ENCODE peak calls at places on chromosomes 12 and 14, in five cellular contexts. Y, G, P, O and D are unnamed samples.

GRCh38 chr14:42214981-42215491 is 608.4 kb downstream of the LRFN5 start:
- DNase-seq in P (no peak), O (no peak), G (peak), Y (no peak), D (no peak)

GRCh38 chr14:103696027-103696402 is 19.2 kb downstream of the XRCC3 start:
- DNase-seq in P (no peak), G (no peak), O (no peak), Y (no peak), D (no peak)

GRCh38 chr12:95815635-95816212 is 25.2 kb upstream of the NTN4 start:
- DNase-seq in Y (no peak), O (no peak), P (no peak), G (peak), D (no peak)

GRCh38 chr12:39553476-39553875 is 66.1 kb downstream of the ABCD2 start:
- DNase-seq in Y (no peak), O (no peak), P (no peak), G (peak), D (no peak)

GRCh38 chr14:100534528-100535286 is 52.5 kb downstream of the BEGAIN start:
- DNase-seq in O (no peak), P (no peak), Y (no peak), G (no peak), D (peak)

GRCh38 chr14:72611506-72611905 is 282.4 kb downstream of the DPF3 start:
- DNase-seq in P (no peak), G (no peak), O (no peak), Y (no peak), D (no peak)

GRCh38 chr12:21697829-21698630 is 40.4 kb upstream of the LDHB start:
- DNase-seq in O (no peak), Y (no peak), G (peak), P (no peak), D (no peak)

GRCh38 chr12:46160081-46160980 is 108.5 kb downstream of the SLC38A1 start:
- DNase-seq in Y (peak), O (no peak), P (no peak), G (no peak), D (no peak)

GRCh38 chr14:48568688-48569087 is 893.3 kb upstream of the MDGA2 start:
- DNase-seq in P (no peak), O (no peak), Y (no peak), G (no peak), D (no peak)

GRCh38 chr12:752673-753400 is 458 bp downstream of the WNK1 start:
- DNase-seq in G (peak), Y (peak), P (peak), O (no peak), D (peak)

GRCh38 chr12:55724226-55724939 is 4.2 kb downstream of the RDH5 start:
- DNase-seq in G (peak), O (peak), P (peak), Y (peak), D (peak)

GRCh38 chr14:31913370-31913769 is 163.7 kb upstream of the ARHGAP5 start:
- DNase-seq in Y (no peak), O (no peak), P (no peak), G (no peak), D (no peak)